ENCODE peak calls at places on chromosomes 3 and 15, in four cellular contexts. Q, K, P and V are unnamed samples.

GRCh38 chr15:71103102-71103676 is 12.1 kb upstream of the THSD4 start:
- DNase-seq in Q (no peak), K (peak), P (no peak), V (peak)

GRCh38 chr15:98835889-98836288 is 171.7 kb downstream of the PGPEP1L start:
- DNase-seq in Q (no peak), K (no peak), P (no peak), V (no peak)

GRCh38 chr3:129598484-129598883 is 8.0 kb downstream of the PLXND1 start:
- DNase-seq in Q (no peak), K (no peak), P (no peak), V (no peak)

GRCh38 chr3:59212128-59212764 is 162.4 kb upstream of the CFAP20DC start:
- DNase-seq in Q (no peak), K (peak), P (no peak), V (peak)

GRCh38 chr15:66378814-66379430 is 7.8 kb upstream of the MAP2K1 start:
- DNase-seq in Q (no peak), K (no peak), P (no peak), V (no peak)

GRCh38 chr3:52714335-52715302 is 8.7 kb downstream of the SPCS1 start:
- DNase-seq in Q (no peak), K (no peak), P (peak), V (no peak)

GRCh38 chr15:40282144-40282869 is 557 bp downstream of the ANKRD63 start:
- DNase-seq in Q (peak), K (peak), P (peak), V (no peak)

GRCh38 chr3:138939563-138940241 is 7.2 kb downstream of the FOXL2 start:
- DNase-seq in Q (no peak), K (no peak), P (peak), V (no peak)

GRCh38 chr3:188533172-188533571 is 379.2 kb downstream of the LPP start:
- DNase-seq in Q (no peak), K (no peak), P (no peak), V (no peak)

GRCh38 chr15:82903511-82903910 is 49.0 kb downstream of the HOMER2 start:
- DNase-seq in Q (no peak), K (no peak), P (no peak), V (no peak)

GRCh38 chr15:88440021-88440420 is 27.2 kb downstream of the MRPL46 start:
- DNase-seq in Q (no peak), K (peak), P (no peak), V (peak)

GRCh38 chr15:35692256-35692867 is 146.4 kb upstream of the DPH6 start:
- DNase-seq in Q (no peak), K (no peak), P (no peak), V (no peak)

GRCh38 chr15:37100109-37100873 is at the start of gene MEIS2:
- DNase-seq in Q (peak), K (peak), P (peak), V (peak)

GRCh38 chr15:82647835-82648256 is 683 bp upstream of the CPEB1 start:
- DNase-seq in Q (no peak), K (no peak), P (peak), V (no peak)

GRCh38 chr3:179026636-179027035 is 45.0 kb downstream of the ZMAT3 start:
- DNase-seq in Q (no peak), K (no peak), P (no peak), V (peak)

GRCh38 chr3:189842681-189843602 is 211.8 kb downstream of the TP63 start:
- DNase-seq in Q (no peak), K (peak), P (peak), V (peak)

GRCh38 chr3:38985581-38985980 is 66.2 kb downstream of the SCN11A start:
- DNase-seq in Q (no peak), K (peak), P (no peak), V (no peak)

GRCh38 chr3:15102256-15102655 is 3.3 kb upstream of the RBSN start:
- DNase-seq in Q (peak), K (no peak), P (no peak), V (peak)

GRCh38 chr15:78804391-78804792 is 6.9 kb downstream of the ADAMTS7 start:
- DNase-seq in Q (peak), K (no peak), P (peak), V (no peak)

GRCh38 chr3:38585791-38586420 is 63.6 kb downstream of the SCN5A start:
- DNase-seq in Q (no peak), K (no peak), P (no peak), V (no peak)

DNA sequence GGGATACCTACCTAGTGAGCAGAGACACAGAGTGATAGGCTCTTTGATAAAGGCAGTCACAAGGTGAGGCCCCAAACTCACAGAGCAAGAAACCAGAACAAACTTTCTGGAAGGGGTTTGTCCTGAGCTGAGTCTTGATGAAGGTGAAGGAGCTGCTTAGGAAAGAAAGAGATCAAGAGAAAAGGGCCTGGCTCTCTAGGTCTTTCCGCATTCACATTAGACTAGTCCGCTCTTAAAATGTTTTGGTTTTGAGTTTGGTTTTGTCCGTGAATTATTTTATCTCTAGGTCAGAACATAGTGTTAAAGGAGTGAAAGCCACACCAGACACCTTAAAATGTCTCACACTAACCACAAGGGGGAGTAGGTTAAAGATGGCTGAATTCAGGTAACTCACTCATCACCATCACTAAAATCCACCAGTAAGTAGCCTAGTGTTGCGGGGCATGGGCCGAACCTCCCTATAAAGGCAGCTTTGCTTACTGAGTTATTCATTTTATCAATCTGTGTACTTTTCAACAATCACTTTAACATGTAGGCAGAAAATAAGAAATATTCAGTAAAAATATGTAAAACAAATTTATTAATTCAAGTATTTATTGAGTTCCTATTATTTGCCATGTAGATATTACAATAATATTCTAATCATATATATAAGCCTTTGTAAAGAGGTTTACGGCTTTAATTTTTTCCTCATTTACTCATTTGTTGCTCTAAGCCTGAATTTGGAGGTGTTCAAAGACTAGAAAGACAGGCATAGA is 121.5 kb upstream of the TSC22D2 start:
- DNase-seq in Q (no peak), K (peak), P (no peak), V (peak)
- TF ChIP-seq CTCF in Q (peak), K (peak), P (peak), V (peak)

DNA sequence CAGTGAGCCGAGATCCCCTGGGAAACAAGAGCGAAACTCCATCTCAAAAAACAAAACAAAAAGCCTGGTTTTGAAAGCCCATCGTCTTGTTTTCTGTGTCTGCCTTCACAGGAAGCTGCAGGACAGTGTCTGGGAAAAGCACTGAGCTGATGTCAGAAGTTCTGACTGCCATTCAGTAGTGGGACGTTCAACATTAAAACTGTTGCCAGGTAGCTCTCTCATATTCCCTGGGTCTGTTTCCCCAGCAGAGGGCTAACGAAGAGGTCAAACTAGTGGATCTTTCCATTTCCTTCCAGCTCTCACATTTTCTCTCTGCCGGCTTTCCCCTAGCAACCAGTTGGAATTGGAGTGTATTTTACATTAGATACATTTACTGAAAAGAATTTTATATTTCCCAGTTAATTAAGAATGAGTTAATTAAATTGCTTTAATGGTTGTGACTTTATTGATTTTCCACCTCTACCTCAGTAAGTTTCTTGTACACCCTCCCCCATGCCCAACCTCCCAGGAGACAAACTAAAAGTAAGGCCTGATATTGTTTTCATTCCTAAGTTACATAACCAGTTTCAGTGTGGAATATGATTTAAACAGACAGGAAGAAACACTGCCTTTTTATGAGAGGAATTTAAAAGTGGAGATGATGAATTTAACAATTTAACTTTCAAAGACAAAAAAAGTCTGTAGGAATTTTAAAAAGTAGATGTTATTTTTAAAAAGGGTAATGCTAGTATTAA is 29.9 kb downstream of the RCN2 start:
- DNase-seq in Q (no peak), K (no peak), P (no peak), V (no peak)
- TF ChIP-seq CTCF in Q (no peak), K (no peak), P (no peak), V (no peak)

DNA sequence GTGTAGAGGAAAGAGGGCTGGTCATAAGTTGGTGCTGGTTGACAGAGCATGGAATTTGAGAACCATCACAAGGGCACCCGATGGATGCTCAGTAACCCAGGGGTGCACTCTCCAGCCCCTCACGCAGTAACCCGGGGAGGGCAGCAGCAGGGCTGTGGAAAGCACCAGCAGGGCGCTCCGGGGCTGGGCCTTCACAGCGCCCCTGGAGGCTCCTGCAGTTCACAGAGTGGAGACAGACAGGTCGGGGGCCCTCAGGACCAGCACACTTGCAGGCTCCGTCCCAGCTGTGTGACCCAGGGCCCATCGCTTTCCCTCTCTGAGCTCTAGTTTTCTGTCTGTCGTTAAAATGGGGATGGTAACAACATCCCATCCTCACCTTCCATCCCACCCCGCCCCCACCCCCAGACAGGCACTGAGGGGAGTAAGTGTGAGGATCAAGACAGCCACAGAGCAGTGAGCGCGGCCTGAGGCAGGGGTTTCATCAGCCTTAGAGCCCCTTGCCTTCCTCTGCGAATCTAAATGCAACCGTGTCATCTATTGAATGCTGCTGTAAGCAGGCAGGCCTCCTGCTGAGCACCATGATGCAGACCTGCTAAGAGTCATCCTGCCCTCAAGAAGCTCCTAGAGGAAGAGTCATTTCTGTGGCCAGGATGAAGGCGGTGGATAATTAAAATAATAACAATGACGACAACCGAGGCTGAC is 90.2 kb upstream of the LINGO1 start:
- DNase-seq in Q (no peak), K (no peak), P (peak), V (no peak)
- TF ChIP-seq CTCF in Q (no peak), K (no peak), P (no peak), V (no peak)

DNA sequence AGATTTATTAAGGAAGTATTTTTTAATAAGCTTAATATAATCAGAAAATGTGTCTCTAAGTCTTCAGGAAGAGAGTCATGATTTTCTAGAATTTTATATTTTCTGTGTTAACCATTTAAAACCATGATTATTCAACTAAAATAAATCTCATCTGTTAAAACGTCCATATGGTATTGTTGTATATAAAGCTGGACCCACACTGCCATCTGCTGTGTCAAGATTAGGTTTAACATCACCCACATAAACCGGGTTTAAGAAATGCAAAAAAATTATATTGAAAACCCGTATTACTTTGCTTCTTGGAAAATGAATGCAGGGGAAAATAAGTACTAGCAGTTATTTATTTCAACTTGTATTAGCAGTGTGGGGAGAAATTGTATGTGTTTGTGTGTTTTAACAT is 9.5 kb upstream of the CCDC66 start:
- DNase-seq in Q (no peak), K (peak), P (no peak), V (peak)
- TF ChIP-seq CTCF in Q (no peak), K (peak), P (no peak), V (peak)

DNA sequence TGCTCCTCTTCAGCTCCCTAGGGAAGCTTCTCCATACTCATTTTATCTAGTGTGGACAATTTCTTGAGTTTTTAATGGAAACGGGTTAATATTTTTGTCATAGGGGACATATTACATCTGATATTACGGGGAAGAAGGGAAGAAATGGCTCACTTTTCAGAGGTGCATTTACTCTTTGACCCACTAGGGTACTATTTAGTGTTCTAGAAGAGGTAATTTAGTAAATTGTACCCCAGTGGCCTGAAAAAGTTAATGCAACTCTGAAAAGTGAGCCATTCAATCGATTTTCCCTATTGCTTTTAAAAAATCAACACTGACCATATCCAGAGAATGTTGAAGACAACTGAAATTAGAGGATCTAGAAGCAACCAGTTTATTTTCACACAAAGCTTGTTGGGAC is 71.2 kb downstream of the MAP2K5 start:
- DNase-seq in Q (no peak), K (no peak), P (no peak), V (no peak)
- TF ChIP-seq CTCF in Q (no peak), K (no peak), P (no peak), V (no peak)

DNA sequence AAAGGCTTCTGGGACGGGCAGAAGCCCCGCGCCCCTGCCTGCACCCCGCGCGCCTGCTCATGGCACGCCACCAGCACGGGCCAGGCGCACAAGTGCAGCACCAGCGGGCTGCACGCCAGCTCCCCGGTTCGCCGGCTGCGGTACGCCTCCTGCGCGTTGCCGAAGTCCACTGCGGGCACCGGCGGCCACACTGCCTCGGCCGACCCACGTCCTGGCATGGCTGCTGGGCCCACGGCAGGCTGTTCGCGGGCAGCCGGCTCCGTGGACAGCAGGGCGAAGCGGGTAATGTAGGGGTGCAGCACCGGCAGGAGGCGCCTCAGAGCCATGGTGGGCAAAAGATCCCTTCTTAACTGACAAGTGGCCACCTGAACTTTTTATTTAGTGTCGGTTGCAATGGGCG is 34.8 kb downstream of the MCCC1 start:
- DNase-seq in Q (no peak), K (no peak), P (peak), V (no peak)
- TF ChIP-seq CTCF in Q (no peak), K (no peak), P (no peak), V (no peak)

GRCh38 chr3:48952510-48953118 is 34.0 kb downstream of the ARIH2 start:
- DNase-seq in Q (no peak), K (peak), P (peak), V (peak)
- TF ChIP-seq CTCF in Q (peak), K (peak), P (no peak), V (peak)